ENCODE peak calls at places on chromosomes 5 and 9, in eight cellular contexts. Y is stimulated activated CD8-positive, alpha-beta memory T cell treated with anti-CD3 and anti-CD28 coated beads, Interleukin-2, amount 100 ng/mL, for 48 hours; N is astrocyte of the hippocampus; R is CD4-positive, CD25-positive, alpha-beta regulatory T cell; E is activated CD4-positive, alpha-beta T cell treated with anti-CD3 and anti-CD28 coated beads for 48 hours; S is amygdala; I is fibroblast of pulmonary artery; M is right cardiac atrium. X is an unnamed sample.

GRCh38 chr9:73213300-73213699 is 61.6 kb downstream of the ANXA1 start:
- DNase-seq in Y (no peak), N (no peak), R (no peak), E (peak), S (no peak), I (no peak), M (no peak), X (no peak)

GRCh38 chr5:52334367-52334766 is 453.3 kb upstream of the ITGA1 start:
- DNase-seq in Y (no peak), N (no peak), R (no peak), E (no peak), S (no peak), I (no peak), M (no peak), X (no peak)

GRCh38 chr9:94002316-94003140 is 47.4 kb upstream of the BARX1 start:
- DNase-seq in Y (no peak), N (peak), R (peak), E (peak), S (no peak), I (peak), M (no peak), X (peak)

GRCh38 chr9:114621975-114622609 is 11.0 kb downstream of the TMEM268 start:
- DNase-seq in Y (no peak), N (peak), R (no peak), E (no peak), S (no peak), I (peak), M (no peak), X (no peak)

GRCh38 chr5:142106061-142106460 is 2.5 kb upstream of the NDFIP1 start:
- DNase-seq in Y (no peak), N (no peak), R (no peak), E (no peak), S (no peak), I (peak), M (peak), X (no peak)

GRCh38 chr5:137264573-137264972 is 234.6 kb downstream of the SPOCK1 start:
- DNase-seq in Y (no peak), N (peak), R (no peak), E (no peak), S (no peak), I (peak), M (no peak), X (no peak)

GRCh38 chr9:134313470-134313869 is 12.8 kb upstream of the RXRA start:
- DNase-seq in Y (no peak), N (no peak), R (no peak), E (no peak), S (no peak), I (no peak), M (no peak), X (no peak)

GRCh38 chr9:133727876-133728441 is 10.2 kb downstream of the SARDH start:
- DNase-seq in Y (no peak), N (no peak), R (no peak), E (peak), S (no peak), I (no peak), M (no peak), X (no peak)

GRCh38 chr9:97578846-97579245 is 54.3 kb downstream of the TSTD2 start:
- DNase-seq in Y (no peak), N (no peak), R (no peak), E (no peak), S (no peak), I (no peak), M (no peak), X (no peak)

GRCh38 chr5:170503970-170504525 is at the start of gene KCNIP1:
- DNase-seq in Y (no peak), N (peak), R (no peak), E (peak), S (no peak), I (no peak), M (peak), X (no peak)

GRCh38 chr5:125412561-125413535 is 666.4 kb upstream of the ZNF608 start:
- DNase-seq in Y (no peak), N (peak), R (no peak), E (no peak), S (peak), I (peak), M (peak), X (no peak)

GRCh38 chr5:133735346-133735745 is 123.0 kb upstream of the FSTL4 start:
- DNase-seq in Y (no peak), N (peak), R (no peak), E (no peak), S (no peak), I (peak), M (no peak), X (no peak)

GRCh38 chr9:38432922-38433510 is 8.8 kb upstream of the IGFBPL1 start:
- DNase-seq in Y (no peak), N (peak), R (peak), E (no peak), S (no peak), I (peak), M (no peak), X (peak)

X was measured in COLO829.